ENCODE peak calls at places on chromosomes 13 and 19, in ten cellular contexts. M is activated CD4-positive, alpha-beta T cell treated with anti-CD3 and anti-CD28 coated beads for 1 hour; Q is epithelial cell of esophagus; B is memory B cell; W is stimulated activated CD4-positive, alpha-beta T cell treated with anti-CD3 and anti-CD28 coated beads, Interleukin-4, amount 100 ng/mL, for 48 hours; I is heart right ventricle; F is iPS DF 19.7; Y is non-pigmented ciliary epithelial cell; G is WTC11; E is mucosa of gallbladder. Z is an unnamed sample.

GRCh38 chr19:13859361-13859880 is 17.5 kb upstream of the NANOS3 start:
- DNase-seq in B (no peak), Q (peak; percentile 62), F (no peak), W (no peak), G (no peak), Y (no peak), M (no peak), E (no peak), I (no peak), Z (no peak)

GRCh38 chr19:49419173-49419572 is 4.1 kb downstream of the PTH2 start:
- DNase-seq in Q (no peak), G (no peak), B (no peak), I (no peak), M (no peak), W (no peak), E (no peak), F (no peak), Y (no peak), Z (no peak)

GRCh38 chr13:21695536-21695935 is 24.7 kb downstream of the FGF9 start:
- DNase-seq in Q (no peak), I (no peak), F (no peak), B (no peak), G (no peak), E (no peak), Y (no peak), W (no peak), M (no peak), Z (no peak)

GRCh38 chr13:98033277-98034247 is 80.1 kb downstream of the IPO5 start:
- DNase-seq in Q (peak; percentile 50), B (no peak), G (peak; percentile 20), Y (peak; percentile 8), W (no peak), M (no peak), E (peak; percentile 37), I (no peak), F (no peak), Z (no peak)

GRCh38 chr13:72839831-72840426 is 58.0 kb downstream of the PIBF1 start:
- DNase-seq in Q (peak; percentile 78), I (no peak), B (peak; percentile 12), M (no peak), G (peak; percentile 61), F (no peak), E (peak; percentile 58), W (peak; percentile 8), Y (no peak), Z (peak; percentile 12)

GRCh38 chr13:114222461-114222968 is 12.2 kb upstream of the CDC16 start:
- DNase-seq in M (no peak), E (no peak), I (peak; percentile 24), G (no peak), W (no peak), Q (no peak), B (no peak), F (no peak), Y (no peak), Z (no peak)

GRCh38 chr19:12867120-12868099 is 13.8 kb downstream of the DNASE2 start:
- DNase-seq in E (peak; percentile 47), W (peak; percentile 54), Y (no peak), B (peak; percentile 81), M (peak; percentile 58), F (peak; percentile 47), G (peak; percentile 91), I (peak; percentile 55), Q (peak; percentile 48), Z (peak; percentile 88)

GRCh38 chr19:45906221-45906620 is 3.8 kb upstream of the MYPOP start:
- DNase-seq in Q (peak; percentile 78), I (no peak), Y (no peak), M (no peak), G (no peak), B (no peak), E (no peak), W (no peak), F (no peak), Z (no peak)

GRCh38 chr13:63184693-63185092 is 1769.0 kb upstream of the PCDH20 start:
- DNase-seq in Y (peak; percentile 58), G (peak; percentile 62), I (no peak), M (no peak), F (peak; percentile 87), Q (peak; percentile 28), B (no peak), E (no peak), W (no peak), Z (no peak)

GRCh38 chr19:11166281-11167142 is 10.9 kb upstream of the SPC24 start:
- DNase-seq in G (no peak), Y (no peak), W (no peak), I (peak; percentile 64), E (no peak), F (no peak), M (no peak), B (no peak), Q (no peak), Z (no peak)

GRCh38 chr19:17419491-17420266 is at the start of gene MVB12A:
- DNase-seq in Q (peak; percentile 99), Y (peak; percentile 96), B (peak; percentile 79), G (peak; percentile 97), F (peak; percentile 100), M (peak; percentile 94), I (peak; percentile 97), E (peak; percentile 99), W (peak; percentile 94), Z (peak; percentile 98)

GRCh38 chr13:68897331-68897730 is 1210.3 kb upstream of the ATXN8OS start:
- DNase-seq in Y (no peak), W (no peak), G (no peak), I (no peak), M (no peak), E (no peak), B (no peak), F (no peak), Q (no peak), Z (no peak)

GRCh38 chr13:50152224-50152623 is 137.0 kb downstream of the KCNRG start:
- DNase-seq in G (no peak), E (no peak), I (no peak), Y (no peak), F (no peak), Q (no peak), M (no peak), W (no peak), B (no peak), Z (no peak)

GRCh38 chr13:92804346-92804745 is 422.3 kb upstream of the GPC6 start:
- DNase-seq in G (no peak), W (no peak), I (no peak), Y (no peak), M (no peak), E (no peak), Q (peak; percentile 12), B (no peak), F (no peak), Z (no peak)

GRCh38 chr13:99395436-99395835 is 88.2 kb upstream of the GPR183 start:
- DNase-seq in Y (no peak), F (no peak), E (no peak), M (no peak), W (no peak), Q (no peak), B (no peak), G (no peak), I (no peak), Z (no peak)

GRCh38 chr13:21868823-21869222 is 197.9 kb downstream of the FGF9 start:
- DNase-seq in I (no peak), W (no peak), Q (no peak), B (no peak), E (no peak), F (no peak), Y (no peak), M (no peak), G (no peak), Z (no peak)

GRCh38 chr19:41584260-41584810 is 8.4 kb downstream of the CEACAM21 start:
- DNase-seq in B (no peak), Q (no peak), F (no peak), G (no peak), E (no peak), Y (no peak), W (no peak), I (no peak), M (no peak), Z (no peak)

GRCh38 chr19:7540761-7541480 is 5.4 kb downstream of the PNPLA6 start:
- DNase-seq in I (no peak), B (no peak), M (no peak), Y (no peak), E (no peak), W (peak; percentile 26), F (no peak), Q (peak; percentile 51), G (peak; percentile 89), Z (no peak)

GRCh38 chr13:109867766-109868165 is 81.4 kb upstream of the IRS2 start:
- DNase-seq in E (no peak), F (no peak), B (no peak), M (no peak), W (no peak), I (no peak), Y (no peak), Q (peak; percentile 68), G (no peak), Z (no peak)

GRCh38 chr19:5145521-5146511 is 176.9 kb downstream of the KDM4B start:
- DNase-seq in B (no peak), G (peak; percentile 10), Y (no peak), M (no peak), W (no peak), Q (no peak), F (no peak), I (peak; percentile 12), E (no peak), Z (no peak)

GRCh38 chr13:73070451-73070850 is 11.6 kb downstream of the KLF5 start:
- DNase-seq in Y (no peak), F (no peak), M (no peak), I (no peak), B (no peak), W (no peak), E (no peak), G (no peak), Q (no peak), Z (no peak)

GRCh38 chr13:104593693-104594092 is 1527.5 kb upstream of the SLC10A2 start:
- DNase-seq in Q (no peak), F (no peak), G (no peak), B (no peak), M (no peak), Y (no peak), E (no peak), I (no peak), W (no peak), Z (no peak)

GRCh38 chr19:46391296-46392251 is 21.8 kb downstream of the CCDC8 start:
- DNase-seq in E (no peak), Y (no peak), M (no peak), Q (no peak), B (no peak), F (no peak), G (no peak), W (no peak), I (no peak), Z (no peak)

GRCh38 chr13:83618966-83619365 is 263.3 kb downstream of the SLITRK1 start:
- DNase-seq in I (no peak), E (no peak), Q (peak; percentile 51), F (no peak), B (no peak), Y (peak; percentile 5), M (no peak), G (no peak), W (no peak), Z (no peak)

GRCh38 chr13:47903836-47904235 is 97.2 kb downstream of the SUCLA2 start:
- DNase-seq in W (no peak), Y (no peak), B (no peak), I (no peak), E (no peak), Q (peak; percentile 22), F (no peak), M (no peak), G (no peak), Z (no peak)

GRCh38 chr13:101218484-101218883 is 197.8 kb downstream of the NALCN start:
- DNase-seq in W (no peak), G (no peak), I (no peak), E (no peak), B (no peak), M (no peak), F (no peak), Y (no peak), Q (peak; percentile 73), Z (no peak)

GRCh38 chr19:19068659-19069509 is 5.1 kb downstream of the SLC25A42 start:
- DNase-seq in B (no peak), Q (no peak), W (no peak), I (no peak), Y (no peak), F (no peak), G (no peak), E (no peak), M (no peak), Z (peak; percentile 22)

GRCh38 chr13:113955691-113956090 is 18.2 kb downstream of the C13orf46 start:
- DNase-seq in W (no peak), F (no peak), I (no peak), E (no peak), B (no peak), G (no peak), Y (no peak), Q (no peak), M (no peak), Z (no peak)